ENCODE peak calls at places on chromosomes 3 and 15, in six cellular contexts. M is endodermal cell, Y is HFF-Myc, C is cardiac fibroblast, B is fibroblast of lung, S is AG04450. W is an unnamed sample.

GRCh38 chr3:27591811-27592210 is 107.6 kb upstream of the SLC4A7 start:
- DNase-seq in M (no peak), Y (no peak), C (peak), B (peak), S (no peak), W (no peak)

GRCh38 chr15:91348812-91349500 is 248.9 kb downstream of the SV2B start:
- DNase-seq in M (no peak), Y (no peak), C (peak), B (peak), S (no peak), W (no peak)

GRCh38 chr3:42735609-42736008 is 33.0 kb upstream of the HHATL start:
- DNase-seq in M (no peak), Y (no peak), C (no peak), B (no peak), S (no peak), W (no peak)

GRCh38 chr15:84833447-84833846 is 16.3 kb downstream of the ALPK3 start:
- DNase-seq in M (peak), Y (no peak), C (peak), B (peak), S (no peak), W (peak)

GRCh38 chr15:46618984-46619383 is 984.2 kb downstream of the SQOR start:
- DNase-seq in M (no peak), Y (no peak), C (no peak), B (no peak), S (no peak), W (no peak)

GRCh38 chr15:93941687-93942086 is 289.7 kb upstream of the MCTP2 start:
- DNase-seq in M (no peak), Y (no peak), C (no peak), B (no peak), S (no peak), W (no peak)

GRCh38 chr3:14461748-14462324 is 59.4 kb downstream of the SLC6A6 start:
- DNase-seq in M (peak), Y (no peak), C (peak), B (peak), S (peak), W (peak)

GRCh38 chr15:22868928-22869327 is 30.5 kb downstream of the NIPA2 start:
- DNase-seq in M (no peak), Y (no peak), C (no peak), B (no peak), S (no peak), W (no peak)

GRCh38 chr15:32131803-32132202 is 101.5 kb downstream of the CHRNA7 start:
- DNase-seq in M (no peak), Y (no peak), C (no peak), B (no peak), S (no peak), W (no peak)

GRCh38 chr3:168531116-168531515 is 435.4 kb upstream of the GOLIM4 start:
- DNase-seq in M (peak), Y (no peak), C (no peak), B (no peak), S (no peak), W (peak)

GRCh38 chr3:45968706-45969105 is 25.4 kb downstream of the CXCR6 start:
- DNase-seq in M (no peak), Y (no peak), C (peak), B (peak), S (no peak), W (peak)

GRCh38 chr15:71588746-71589145 is 221.6 kb upstream of the NR2E3 start:
- DNase-seq in M (peak), Y (peak), C (peak), B (peak), S (peak), W (peak)

GRCh38 chr3:81666502-81667121 is 94.8 kb downstream of the GBE1 start:
- DNase-seq in M (no peak), Y (peak), C (peak), B (peak), S (no peak), W (peak)

GRCh38 chr3:197372076-197372661 is 73.8 kb upstream of the DLG1 start:
- DNase-seq in M (no peak), Y (peak), C (peak), B (peak), S (peak), W (peak)

GRCh38 chr3:150384517-150385212 is 23.4 kb upstream of the TSC22D2 start:
- DNase-seq in M (peak), Y (no peak), C (no peak), B (peak), S (no peak), W (peak)

GRCh38 chr3:106811376-106811775 is 565.9 kb upstream of the CCDC54 start:
- DNase-seq in M (no peak), Y (no peak), C (peak), B (peak), S (peak), W (peak)

GRCh38 chr15:93036922-93037321 is 52.1 kb downstream of the RGMA start:
- DNase-seq in M (no peak), Y (no peak), C (no peak), B (no peak), S (no peak), W (no peak)

GRCh38 chr3:129120254-129121004 is 1.2 kb downstream of the RAB43 start:
- DNase-seq in M (peak), Y (peak), C (peak), B (peak), S (peak), W (peak)

GRCh38 chr15:47194718-47195117 is 522.6 kb upstream of the SEMA6D start:
- DNase-seq in M (no peak), Y (no peak), C (peak), B (peak), S (peak), W (peak)

GRCh38 chr3:185733980-185734724 is 90.7 kb downstream of the IGF2BP2 start:
- DNase-seq in M (peak), Y (no peak), C (peak), B (peak), S (peak), W (peak)

GRCh38 chr3:31581660-31582059 is 48.9 kb downstream of the STT3B start:
- DNase-seq in M (no peak), Y (no peak), C (peak), B (no peak), S (peak), W (no peak)

GRCh38 chr3:157075693-157076420 is 84.1 kb downstream of the CCNL1 start:
- DNase-seq in M (peak), Y (no peak), C (no peak), B (no peak), S (no peak), W (no peak)

GRCh38 chr3:36214460-36214859 is 165.8 kb upstream of the STAC start:
- DNase-seq in M (no peak), Y (no peak), C (no peak), B (no peak), S (no peak), W (no peak)

GRCh38 chr3:10226293-10226692 is 22.0 kb upstream of the TATDN2 start:
- DNase-seq in M (peak), Y (no peak), C (no peak), B (no peak), S (no peak), W (no peak)

GRCh38 chr3:9102240-9102841 is 139.1 kb upstream of the RAD18 start:
- DNase-seq in M (peak), Y (no peak), C (no peak), B (no peak), S (no peak), W (no peak)

GRCh38 chr15:48244923-48245322 is 38.8 kb downstream of the SLC12A1 start:
- DNase-seq in M (no peak), Y (no peak), C (peak), B (peak), S (no peak), W (no peak)

GRCh38 chr15:60835000-60835399 is 356.1 kb upstream of the ICE2 start:
- DNase-seq in M (no peak), Y (no peak), C (no peak), B (no peak), S (no peak), W (no peak)

GRCh38 chr15:60827492-60827891 is 348.6 kb upstream of the ICE2 start:
- DNase-seq in M (peak), Y (no peak), C (no peak), B (no peak), S (no peak), W (no peak)

GRCh38 chr15:60830479-60830878 is 351.5 kb upstream of the ICE2 start:
- DNase-seq in M (no peak), Y (peak), C (peak), B (peak), S (no peak), W (peak)

GRCh38 chr15:60829416-60829815 is 350.5 kb upstream of the ICE2 start:
- DNase-seq in M (peak), Y (peak), C (peak), B (no peak), S (no peak), W (no peak)

GRCh38 chr15:60831540-60831939 is 352.6 kb upstream of the ICE2 start:
- DNase-seq in M (peak), Y (no peak), C (peak), B (no peak), S (no peak), W (no peak)
- TF ChIP-seq CTCF in M (no peak), Y (no peak), C (no peak), B (no peak), S (no peak), W (no peak)

GRCh38 chr3:194333212-194333980 is 17.7 kb downstream of the CPN2 start:
- DNase-seq in M (peak), Y (peak), C (peak), B (peak), S (no peak), W (peak)
- H3K4me3 ChIP-seq in M (peak), Y (peak), C (peak), B (peak), S (peak), W (peak)

GRCh38 chr3:133280591-133280990 is 119.3 kb upstream of the BFSP2 start:
- DNase-seq in M (no peak), Y (no peak), C (no peak), B (no peak), S (no peak), W (no peak)

GRCh38 chr3:133283958-133284807 is 115.7 kb upstream of the BFSP2 start:
- DNase-seq in M (peak), Y (no peak), C (no peak), B (no peak), S (no peak), W (no peak)

GRCh38 chr3:133277813-133278212 is 122.0 kb upstream of the BFSP2 start:
- DNase-seq in M (no peak), Y (no peak), C (peak), B (peak), S (no peak), W (peak)

GRCh38 chr3:133276594-133276993 is 123.3 kb upstream of the BFSP2 start:
- DNase-seq in M (no peak), Y (no peak), C (no peak), B (no peak), S (no peak), W (no peak)

DNA sequence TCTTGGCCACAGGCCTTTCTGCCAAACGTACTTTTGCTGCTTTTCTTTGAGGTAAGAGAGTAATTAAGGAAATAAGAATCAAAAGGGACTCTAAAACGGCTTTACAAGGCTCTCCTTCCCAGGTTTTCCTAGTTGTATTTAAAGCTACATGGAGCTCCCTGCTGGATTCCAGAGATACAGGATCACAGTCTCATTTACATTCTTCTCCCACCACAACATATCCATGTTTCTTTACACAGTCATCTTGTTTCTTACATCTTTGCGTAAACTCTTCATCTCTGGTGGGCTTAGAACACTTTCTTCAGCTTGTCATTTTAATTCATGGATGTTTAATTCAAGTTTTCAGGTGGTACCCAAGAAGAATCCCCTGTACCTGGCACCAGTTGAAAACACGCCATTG is 117.6 kb upstream of the BFSP2 start:
- DNase-seq in M (no peak), Y (no peak), C (no peak), B (peak), S (peak), W (peak)
- TF ChIP-seq CTCF in M (no peak), Y (no peak), C (no peak), B (no peak), S (no peak), W (no peak)

GRCh38 chr15:83284563-83285283 is at the start of gene BNC1:
- DNase-seq in M (peak), Y (no peak), C (no peak), B (peak), S (no peak), W (peak)
- H3K4me3 ChIP-seq in M (peak), Y (peak), C (peak), B (peak), S (peak), W (peak)

GRCh38 chr3:17972476-17972875 is 230.0 kb upstream of the TBC1D5 start:
- DNase-seq in M (no peak), Y (no peak), C (no peak), B (no peak), S (no peak), W (no peak)

GRCh38 chr3:17972030-17972429 is 229.6 kb upstream of the TBC1D5 start:
- DNase-seq in M (no peak), Y (no peak), C (no peak), B (no peak), S (no peak), W (no peak)

GRCh38 chr3:17972889-17973558 is 230.6 kb upstream of the TBC1D5 start:
- DNase-seq in M (no peak), Y (no peak), C (no peak), B (no peak), S (no peak), W (no peak)

GRCh38 chr3:17973559-17973906 is 231.1 kb upstream of the TBC1D5 start:
- DNase-seq in M (no peak), Y (no peak), C (no peak), B (no peak), S (no peak), W (no peak)

DNA sequence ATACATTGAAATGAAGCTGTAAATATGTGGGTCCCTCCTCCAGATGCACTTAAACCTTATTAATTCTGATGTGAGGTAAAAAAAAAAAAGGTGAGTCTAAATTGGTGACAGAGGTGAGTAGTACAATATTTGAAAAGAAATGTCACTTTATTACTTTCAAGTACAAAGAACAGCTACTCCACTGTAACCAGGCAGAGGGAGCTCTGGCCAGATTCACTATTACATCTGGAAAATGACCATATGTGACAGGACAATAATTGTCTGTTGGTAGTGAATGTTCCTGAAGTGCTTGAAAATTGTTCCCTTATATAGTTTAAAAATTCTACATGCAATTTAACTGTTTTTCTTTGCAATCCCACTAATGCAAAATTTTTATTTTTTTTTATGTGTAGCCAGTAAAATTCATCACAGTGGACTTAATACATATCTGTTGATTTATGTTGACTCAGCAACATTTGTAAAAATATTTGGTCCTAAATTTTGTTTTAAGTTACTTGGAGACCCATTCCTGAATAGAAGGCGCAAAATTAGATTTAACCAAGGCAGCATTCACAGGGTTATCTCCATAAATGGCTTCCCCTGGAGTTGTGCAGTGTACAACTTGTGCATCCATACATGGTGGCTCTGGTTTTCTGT is 231.9 kb upstream of the TBC1D5 start:
- DNase-seq in M (no peak), Y (no peak), C (peak), B (no peak), S (no peak), W (peak)
- TF ChIP-seq CTCF in M (peak), Y (no peak), C (peak), B (peak), S (peak), W (peak)

GRCh38 chr3:69509288-69509687 is 123.4 kb upstream of the FRMD4B start:
- DNase-seq in M (no peak), Y (no peak), C (no peak), B (no peak), S (no peak), W (no peak)
- H3K4me3 ChIP-seq in M (no peak), Y (no peak), C (no peak), B (no peak), S (no peak), W (no peak)

DNA sequence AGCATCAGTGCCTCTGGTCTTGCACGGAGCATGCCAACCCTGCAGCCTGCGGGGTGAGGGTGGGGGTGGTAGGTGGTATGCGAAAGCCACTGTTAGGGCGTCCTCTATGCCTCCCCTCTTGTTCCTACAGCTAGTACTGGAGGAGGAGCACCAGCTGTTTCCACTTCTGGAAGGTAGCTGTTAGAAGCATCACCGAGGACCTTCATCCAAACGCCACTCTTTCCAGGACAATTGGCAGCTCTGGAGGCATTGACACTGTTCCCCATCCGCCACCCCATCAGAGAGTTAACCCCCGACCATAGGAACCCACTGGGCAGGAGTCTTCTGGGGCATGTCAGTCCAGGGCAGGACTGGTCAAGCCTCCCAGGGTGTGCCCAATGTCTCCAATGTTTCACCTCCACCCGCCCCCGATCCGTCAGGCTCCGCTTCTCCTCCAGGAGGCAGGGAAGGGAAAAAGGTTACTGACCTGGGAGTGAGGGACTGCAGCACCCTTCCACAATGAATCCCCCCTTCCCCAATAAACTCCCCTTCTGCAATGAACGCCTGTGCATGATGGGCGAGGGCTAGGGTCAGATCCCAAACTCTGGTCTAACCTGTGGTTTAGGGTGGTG is 487 bp downstream of the DUOX2 start:
- DNase-seq in M (no peak), Y (no peak), C (no peak), B (no peak), S (no peak), W (no peak)
- TF ChIP-seq CTCF in M (no peak), Y (no peak), C (no peak), B (no peak), S (no peak), W (no peak)

GRCh38 chr15:55198706-55199105 is 2.0 kb upstream of the RSL24D1 start:
- DNase-seq in M (no peak), Y (no peak), C (no peak), B (no peak), S (no peak), W (no peak)

GRCh38 chr15:55196011-55196410 is 730 bp downstream of the RSL24D1 start:
- DNase-seq in M (no peak), Y (no peak), C (peak), B (no peak), S (no peak), W (no peak)

GRCh38 chr15:55197362-55197705 is 593 bp upstream of the RSL24D1 start:
- DNase-seq in M (no peak), Y (no peak), C (no peak), B (no peak), S (no peak), W (no peak)

GRCh38 chr15:55196458-55197361 is at the start of gene RSL24D1:
- DNase-seq in M (peak), Y (peak), C (peak), B (peak), S (peak), W (peak)

GRCh38 chr15:55197719-55198118 is 978 bp upstream of the RSL24D1 start:
- DNase-seq in M (no peak), Y (no peak), C (no peak), B (no peak), S (no peak), W (no peak)
- H3K4me3 ChIP-seq in M (peak), Y (peak), C (peak), B (peak), S (peak), W (peak)

GRCh38 chr3:54837964-54838363 is 89.9 kb downstream of the LRTM1 start:
- DNase-seq in M (no peak), Y (no peak), C (peak), B (peak), S (no peak), W (peak)
- TF ChIP-seq CTCF in M (peak), Y (peak), C (peak), B (peak), S (peak), W (peak)

W was measured in astrocyte of the spinal cord.